ENCODE peak calls at places on chromosomes 6 and 20, in nine cellular contexts. Z is neural crest cell, V is NB4, P is bronchial epithelial cell, C is foreskin keratinocyte, M is endothelial cell, X is osteocyte, H is type B pancreatic cell, B is tibial artery. R is an unnamed sample.

GRCh38 chr6:25366785-25367657 is 87.8 kb downstream of the CARMIL1 start:
- DNase-seq in M (no peak), C (peak), X (no peak), Z (no peak), V (no peak), P (peak), H (no peak), B (no peak), R (peak)

GRCh38 chr6:168967556-168967955 is 286.1 kb downstream of the THBS2 start:
- DNase-seq in X (no peak), V (no peak), B (no peak), Z (no peak), P (no peak), M (no peak), H (no peak), C (no peak), R (no peak)

GRCh38 chr6:120826253-120826652 is 508.0 kb downstream of the TBC1D32 start:
- DNase-seq in X (no peak), P (peak), Z (peak), H (no peak), M (peak), V (peak), B (no peak), C (peak), R (no peak)

GRCh38 chr6:89528865-89529264 is 95.9 kb downstream of the ANKRD6 start:
- DNase-seq in V (no peak), C (no peak), P (no peak), H (no peak), X (no peak), M (no peak), B (no peak), Z (no peak), R (no peak)

GRCh38 chr20:10861619-10862018 is 187.8 kb upstream of the JAG1 start:
- DNase-seq in Z (no peak), V (no peak), X (no peak), P (peak), B (no peak), H (no peak), C (peak), M (no peak), R (no peak)

GRCh38 chr20:31869942-31870702 is at the start of the genes DUSP15 and TTLL9:
- DNase-seq in V (peak), P (no peak), H (no peak), M (peak), C (no peak), X (no peak), B (peak), Z (peak), R (no peak)

GRCh38 chr6:24883618-24884017 is 52.1 kb downstream of the RIPOR2 start:
- DNase-seq in B (no peak), V (no peak), M (no peak), C (peak), H (no peak), P (no peak), Z (no peak), X (peak), R (peak)

GRCh38 chr20:53677447-53678314 is 84.0 kb upstream of the ZNF217 start:
- DNase-seq in C (no peak), Z (peak), M (peak), B (peak), V (peak), X (no peak), P (no peak), H (no peak), R (no peak)

GRCh38 chr6:49606696-49607390 is 29.8 kb downstream of the RHAG start:
- DNase-seq in B (no peak), H (no peak), Z (peak), X (no peak), V (peak), P (peak), M (peak), C (peak), R (no peak)

GRCh38 chr20:20552076-20552475 is 160.4 kb downstream of the RALGAPA2 start:
- DNase-seq in X (no peak), C (no peak), Z (no peak), P (no peak), V (no peak), B (no peak), M (no peak), H (no peak), R (no peak)

GRCh38 chr6:53651764-53652401 is 13.7 kb downstream of the KLHL31 start:
- DNase-seq in X (peak), H (peak), V (no peak), M (peak), Z (peak), C (peak), P (peak), B (peak), R (peak)

GRCh38 chr6:121157913-121158312 is 176.4 kb downstream of the TBC1D32 start:
- DNase-seq in X (no peak), H (no peak), Z (no peak), V (no peak), M (no peak), B (no peak), P (peak), C (no peak), R (no peak)

GRCh38 chr6:15519681-15520080 is 143.1 kb downstream of the DTNBP1 start:
- DNase-seq in V (no peak), B (peak), C (no peak), H (no peak), M (no peak), Z (no peak), X (no peak), P (no peak), R (no peak)

GRCh38 chr20:36099106-36099505 is 55.4 kb upstream of the EPB41L1 start:
- DNase-seq in Z (no peak), M (no peak), H (no peak), B (no peak), V (no peak), C (no peak), X (no peak), P (no peak), R (no peak)

GRCh38 chr6:156729248-156729647 is 47.9 kb upstream of the ARID1B start:
- DNase-seq in M (no peak), X (no peak), Z (no peak), H (no peak), P (peak), B (no peak), V (peak), C (peak), R (peak)

DNA sequence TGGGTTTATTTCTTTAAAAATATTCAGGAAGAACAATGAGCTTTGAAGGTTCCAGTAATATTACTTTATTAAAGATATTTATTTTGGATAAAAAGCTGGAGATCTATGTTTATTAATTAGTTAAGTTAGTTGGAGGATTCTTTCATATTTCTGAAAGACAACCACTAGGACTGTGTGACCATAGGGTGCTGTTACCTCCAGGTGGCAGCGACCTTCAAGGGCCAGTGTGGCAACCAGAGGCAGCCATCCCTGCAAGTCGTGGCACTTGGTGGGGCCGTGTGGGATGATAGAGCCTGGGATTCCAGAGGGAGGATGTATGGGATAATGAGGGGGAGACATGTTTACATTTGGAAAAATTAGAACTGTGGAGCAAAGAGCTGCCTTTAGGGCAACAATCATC is 95.5 kb upstream of the SCP2D1 start:
- DNase-seq in M (no peak), X (no peak), Z (no peak), V (no peak), B (no peak), C (no peak), P (no peak), H (no peak), R (no peak)
- TF ChIP-seq CTCF in M (no peak), X (no peak), Z (no peak), V (no peak), B (no peak), C (peak), P (no peak), H (no peak), R (peak)

GRCh38 chr6:70307008-70307407 is 4.1 kb upstream of the COL9A1 start:
- DNase-seq in H (no peak), X (no peak), C (no peak), Z (no peak), V (no peak), M (no peak), P (no peak), B (no peak), R (no peak)

GRCh38 chr6:70315096-70315751 is 12.3 kb upstream of the COL9A1 start:
- DNase-seq in C (no peak), Z (no peak), B (no peak), V (no peak), M (no peak), H (no peak), P (no peak), X (no peak), R (no peak)

GRCh38 chr6:70314240-70314639 is 11.4 kb upstream of the COL9A1 start:
- DNase-seq in Z (no peak), V (no peak), X (no peak), B (no peak), C (no peak), P (no peak), M (no peak), H (no peak), R (no peak)

GRCh38 chr6:70312165-70312564 is 9.3 kb upstream of the COL9A1 start:
- DNase-seq in H (no peak), P (peak), M (no peak), Z (no peak), B (no peak), V (peak), C (peak), X (no peak), R (no peak)

GRCh38 chr6:70310063-70310694 is 7.3 kb upstream of the COL9A1 start:
- DNase-seq in V (peak), X (no peak), B (no peak), C (peak), Z (no peak), H (no peak), P (peak), M (peak), R (peak)
- TF ChIP-seq CTCF in V (peak), X (peak), B (no peak), C (peak), Z (peak), H (peak), P (peak), M (peak), R (peak)

DNA sequence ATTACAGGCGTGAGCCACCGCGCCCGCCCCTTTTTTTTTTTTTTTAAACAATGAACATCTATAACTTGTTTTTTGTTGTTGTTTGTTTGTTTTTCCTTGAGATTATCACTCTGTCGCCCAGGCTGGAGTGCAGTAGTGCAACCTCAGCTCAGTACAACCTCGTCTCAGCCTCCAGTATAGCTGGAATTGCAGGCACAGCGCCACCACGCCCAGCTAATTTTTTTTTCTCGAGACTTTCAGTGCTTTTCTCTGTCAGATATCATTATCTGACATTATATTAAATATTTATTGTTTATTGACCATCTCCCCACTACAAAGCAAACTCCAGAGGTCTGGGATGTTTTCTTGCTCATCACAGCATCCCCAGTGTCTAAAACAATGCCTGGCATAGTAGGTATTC is 2.3 kb upstream of the DLK2 start:
- DNase-seq in X (no peak), Z (no peak), M (no peak), C (no peak), B (no peak), P (no peak), H (no peak), V (no peak), R (no peak)
- TF ChIP-seq CTCF in X (peak), Z (no peak), M (no peak), C (peak), B (no peak), P (no peak), H (peak), V (no peak), R (no peak)

GRCh38 chr20:64069209-64069613 is 6.2 kb downstream of the TCEA2 start:
- DNase-seq in V (no peak), C (no peak), P (no peak), B (no peak), X (no peak), M (no peak), H (no peak), Z (no peak), R (no peak)

GRCh38 chr20:64067733-64068307 is 4.8 kb downstream of the TCEA2 start:
- DNase-seq in V (no peak), H (no peak), Z (no peak), M (no peak), B (no peak), C (no peak), X (no peak), P (no peak), R (no peak)

GRCh38 chr20:64066984-64067605 is 4.1 kb downstream of the TCEA2 start:
- DNase-seq in V (peak), C (no peak), M (no peak), X (no peak), Z (no peak), P (no peak), H (no peak), B (no peak), R (no peak)

GRCh38 chr20:64069614-64070243 is 6.7 kb downstream of the TCEA2 start:
- DNase-seq in M (peak), B (no peak), V (peak), H (no peak), X (no peak), P (no peak), C (no peak), Z (peak), R (no peak)

DNA sequence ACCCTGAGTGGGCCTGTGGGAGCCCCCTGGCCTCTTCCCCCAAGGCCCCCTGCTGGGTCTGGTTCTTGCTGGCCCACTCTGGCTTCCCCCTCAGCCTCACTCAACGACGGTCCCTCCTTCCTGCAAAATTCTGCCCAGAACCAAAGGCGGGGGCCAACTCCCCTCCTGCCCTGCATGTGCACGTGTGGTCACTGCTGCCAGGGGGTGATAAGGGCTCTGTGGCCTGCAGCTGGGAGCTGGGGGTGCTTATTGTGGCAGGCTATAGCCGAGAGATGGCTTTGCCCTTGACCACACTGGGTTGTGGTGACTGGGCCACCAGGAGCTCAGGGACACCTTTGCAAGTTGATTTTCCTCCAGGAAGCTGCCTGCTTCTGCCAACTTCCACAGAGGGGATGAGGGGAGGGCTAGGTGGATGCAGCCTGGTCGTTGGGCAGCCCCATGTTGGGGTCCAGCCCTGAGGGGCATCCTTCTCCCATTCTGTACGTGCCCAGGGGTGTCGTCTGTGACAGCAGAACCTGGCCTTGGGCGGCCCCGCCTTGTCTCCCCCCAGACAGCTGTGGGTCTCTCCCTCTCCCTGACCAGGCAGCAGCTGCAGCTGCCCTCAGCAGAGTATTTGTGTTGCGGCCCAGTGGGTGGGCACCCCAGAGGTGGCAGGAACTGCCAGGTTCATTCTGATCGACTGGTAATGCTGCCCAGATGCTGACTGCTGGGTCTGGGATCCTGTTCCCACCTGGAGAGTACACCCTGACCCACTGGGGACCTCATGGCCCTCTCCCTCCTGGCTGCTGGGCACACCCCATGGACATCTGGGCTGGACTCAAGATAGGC is 5.6 kb downstream of the TCEA2 start:
- DNase-seq in Z (no peak), C (no peak), V (peak), B (no peak), X (no peak), M (no peak), H (no peak), P (no peak), R (no peak)
- TF ChIP-seq CTCF in Z (no peak), C (no peak), V (no peak), B (no peak), X (no peak), M (no peak), H (no peak), P (no peak), R (no peak)

DNA sequence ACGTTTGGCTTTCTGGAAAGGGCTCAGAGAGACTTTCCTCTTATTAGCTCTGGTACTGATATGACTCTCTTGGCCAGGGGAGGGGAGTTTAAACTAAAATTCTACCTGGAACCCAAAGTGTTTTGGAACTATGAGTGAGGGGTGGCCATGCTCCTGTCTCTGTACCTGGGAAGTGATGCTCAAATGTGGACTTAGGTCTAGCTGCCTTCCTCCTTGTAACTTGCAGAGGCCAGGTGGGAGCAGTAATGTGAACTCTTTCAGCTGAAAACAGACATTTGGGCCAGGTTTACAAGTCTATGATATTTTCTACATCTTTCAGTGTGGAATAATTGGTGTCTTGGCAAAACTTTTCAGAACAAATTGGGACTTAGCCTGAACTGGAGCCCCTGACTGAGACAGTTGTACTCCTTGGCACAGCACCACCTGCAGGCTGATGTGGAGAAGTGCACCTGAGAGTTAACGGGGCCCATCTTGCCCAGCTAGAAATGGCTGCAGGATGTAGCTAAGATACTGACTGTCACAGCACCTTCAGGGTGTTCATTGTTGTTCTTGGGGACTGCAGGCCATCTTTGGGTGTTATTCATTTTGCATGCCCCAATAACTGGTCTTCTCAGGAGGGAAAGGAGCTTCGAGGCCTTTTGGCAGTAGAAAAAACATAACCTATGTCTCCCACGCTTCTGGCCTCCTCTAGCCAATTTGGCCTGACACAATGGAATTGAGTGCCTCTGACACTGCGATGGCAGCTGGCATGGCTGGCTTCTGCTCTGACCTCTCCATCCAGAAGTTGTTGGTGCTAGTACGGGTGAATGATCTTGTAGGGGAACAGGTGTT is 37.1 kb downstream of the CD109 start:
- DNase-seq in P (peak), C (peak), H (no peak), B (peak), M (peak), X (peak), Z (peak), V (peak), R (peak)
- TF ChIP-seq CTCF in P (peak), C (peak), H (peak), B (peak), M (peak), X (peak), Z (peak), V (peak), R (peak)

GRCh38 chr6:108733706-108734105 is 114.5 kb upstream of the ARMC2 start:
- DNase-seq in B (no peak), H (no peak), M (no peak), V (no peak), X (no peak), C (no peak), P (no peak), Z (no peak), R (no peak)
- TF ChIP-seq CTCF in B (no peak), H (no peak), M (no peak), V (no peak), X (no peak), C (no peak), P (no peak), Z (no peak), R (no peak)

GRCh38 chr20:3226093-3226492 is 12.9 kb downstream of the SLC4A11 start:
- DNase-seq in P (no peak), V (no peak), Z (no peak), C (no peak), B (no peak), M (no peak), H (no peak), X (no peak), R (no peak)
- TF ChIP-seq CTCF in P (no peak), V (no peak), Z (no peak), C (no peak), B (no peak), M (no peak), H (no peak), X (no peak), R (no peak)

GRCh38 chr20:50658804-50659380 is 32.5 kb downstream of the RIPOR3 start:
- DNase-seq in X (no peak), Z (no peak), H (no peak), B (no peak), C (no peak), V (no peak), P (peak), M (no peak), R (no peak)

GRCh38 chr20:50664248-50664647 is 27.1 kb downstream of the RIPOR3 start:
- DNase-seq in Z (no peak), X (no peak), B (no peak), V (no peak), P (no peak), M (no peak), H (no peak), C (no peak), R (no peak)

GRCh38 chr20:50666709-50667310 is 24.5 kb downstream of the RIPOR3 start:
- DNase-seq in B (no peak), P (no peak), Z (no peak), X (no peak), C (no peak), H (no peak), M (no peak), V (no peak), R (no peak)

GRCh38 chr20:50659975-50660670 is 31.2 kb downstream of the RIPOR3 start:
- DNase-seq in V (no peak), C (no peak), M (no peak), X (no peak), Z (no peak), P (no peak), H (no peak), B (no peak), R (no peak)

GRCh38 chr20:50663095-50663821 is 28.1 kb downstream of the RIPOR3 start:
- DNase-seq in B (no peak), C (peak), P (peak), Z (no peak), M (no peak), V (peak), H (no peak), X (no peak), R (no peak)
- TF ChIP-seq CTCF in B (no peak), C (peak), P (peak), Z (peak), M (no peak), V (peak), H (peak), X (no peak), R (peak)

GRCh38 chr6:132964868-132965382 is 150.6 kb downstream of the RPS12 start:
- DNase-seq in H (no peak), Z (no peak), C (no peak), M (no peak), X (no peak), V (no peak), B (no peak), P (no peak), R (no peak)
- TF ChIP-seq CTCF in H (no peak), Z (no peak), C (peak), M (no peak), X (peak), V (no peak), B (no peak), P (no peak), R (no peak)

R was measured in GM06990.